ENCODE peak calls at places on chromosomes 3 and 15, in eight cellular contexts. One of them, this sample, is unnamed.
A peak's percentile ranks its signal among the peaks of the same experiment; 100 is the strongest.

GRCh38 chr15:41790756-41791546 is 16.7 kb downstream of the MAPKBP1 start:
- DNase-seq in upper lobe of left lung: no peak
- DNase-seq in stomach: no peak
- DNase-seq in ovary: no peak
- DNase-seq in tibial nerve: no peak
- DNase-seq in HepG2: peak; percentile 28
- DNase-seq in A549: peak; percentile 14
- DNase-seq in K562: no peak
- DNase-seq in this sample: no peak

GRCh38 chr3:66407281-66408218 is 93.3 kb downstream of the LRIG1 start:
- DNase-seq in upper lobe of left lung: peak; percentile 65
- DNase-seq in stomach: peak; percentile 75
- DNase-seq in ovary: peak; percentile 58
- DNase-seq in tibial nerve: peak; percentile 78
- DNase-seq in HepG2: peak; percentile 48
- DNase-seq in A549: peak; percentile 29
- DNase-seq in K562: peak; percentile 82
- DNase-seq in this sample: no peak

GRCh38 chr3:192409838-192410683 is 317.3 kb downstream of the FGF12 start:
- DNase-seq in upper lobe of left lung: no peak
- DNase-seq in stomach: no peak
- DNase-seq in ovary: no peak
- DNase-seq in tibial nerve: no peak
- DNase-seq in HepG2: no peak
- DNase-seq in A549: peak; percentile 45
- DNase-seq in K562: no peak
- DNase-seq in this sample: no peak

GRCh38 chr3:170386468-170386867 is 29.0 kb downstream of the SKIL start:
- DNase-seq in upper lobe of left lung: no peak
- DNase-seq in stomach: no peak
- DNase-seq in ovary: no peak
- DNase-seq in tibial nerve: no peak
- DNase-seq in HepG2: no peak
- DNase-seq in A549: no peak
- DNase-seq in K562: no peak
- DNase-seq in this sample: no peak

GRCh38 chr3:196193738-196194541 is 17.3 kb downstream of the ZDHHC19 start:
- DNase-seq in upper lobe of left lung: peak; percentile 81
- DNase-seq in stomach: peak; percentile 90
- DNase-seq in ovary: no peak
- DNase-seq in tibial nerve: peak; percentile 41
- DNase-seq in HepG2: no peak
- DNase-seq in A549: no peak
- DNase-seq in K562: no peak
- DNase-seq in this sample: no peak

GRCh38 chr3:99659032-99659431 is 20.6 kb downstream of the COL8A1 start:
- DNase-seq in upper lobe of left lung: no peak
- DNase-seq in stomach: no peak
- DNase-seq in ovary: no peak
- DNase-seq in tibial nerve: no peak
- DNase-seq in HepG2: no peak
- DNase-seq in A549: peak; percentile 31
- DNase-seq in K562: no peak
- DNase-seq in this sample: no peak

GRCh38 chr3:158791259-158791920 is 10.5 kb upstream of the MFSD1 start:
- DNase-seq in upper lobe of left lung: no peak
- DNase-seq in stomach: no peak
- DNase-seq in ovary: no peak
- DNase-seq in tibial nerve: no peak
- DNase-seq in HepG2: peak; percentile 58
- DNase-seq in A549: peak; percentile 76
- DNase-seq in K562: peak; percentile 45
- DNase-seq in this sample: no peak

GRCh38 chr3:194985031-194985578 is 285.9 kb downstream of the XXYLT1 start:
- DNase-seq in upper lobe of left lung: peak; percentile 74
- DNase-seq in stomach: peak; percentile 74
- DNase-seq in ovary: peak; percentile 42
- DNase-seq in tibial nerve: peak; percentile 23
- DNase-seq in HepG2: peak; percentile 46
- DNase-seq in A549: no peak
- DNase-seq in K562: peak; percentile 17
- DNase-seq in this sample: peak; percentile 89

GRCh38 chr15:78943692-78944091 is 1.2 kb downstream of the CTSH start:
- DNase-seq in upper lobe of left lung: no peak
- DNase-seq in stomach: no peak
- DNase-seq in ovary: no peak
- DNase-seq in tibial nerve: no peak
- DNase-seq in HepG2: no peak
- DNase-seq in A549: no peak
- DNase-seq in K562: no peak
- DNase-seq in this sample: no peak

GRCh38 chr15:25508369-25509002 is 69.7 kb upstream of the UBE3A start:
- DNase-seq in upper lobe of left lung: no peak
- DNase-seq in stomach: no peak
- DNase-seq in ovary: no peak
- DNase-seq in tibial nerve: peak; percentile 7
- DNase-seq in HepG2: peak; percentile 7
- DNase-seq in A549: peak; percentile 29
- DNase-seq in K562: peak; percentile 55
- DNase-seq in this sample: no peak

GRCh38 chr15:66703540-66703941 is 1.5 kb downstream of the SMAD6 start:
- DNase-seq in upper lobe of left lung: peak; percentile 32
- DNase-seq in stomach: peak; percentile 52
- DNase-seq in ovary: no peak
- DNase-seq in tibial nerve: no peak
- DNase-seq in HepG2: no peak
- DNase-seq in A549: no peak
- DNase-seq in K562: no peak
- DNase-seq in this sample: no peak

GRCh38 chr3:8573342-8573926 is 71.2 kb downstream of the SSUH2 start:
- DNase-seq in upper lobe of left lung: no peak
- DNase-seq in stomach: no peak
- DNase-seq in ovary: no peak
- DNase-seq in tibial nerve: no peak
- DNase-seq in HepG2: no peak
- DNase-seq in A549: no peak
- DNase-seq in K562: no peak
- DNase-seq in this sample: no peak

GRCh38 chr3:10467204-10467603 is 38.2 kb downstream of the ATP2B2 start:
- DNase-seq in upper lobe of left lung: no peak
- DNase-seq in stomach: no peak
- DNase-seq in ovary: no peak
- DNase-seq in tibial nerve: no peak
- DNase-seq in HepG2: no peak
- DNase-seq in A549: no peak
- DNase-seq in K562: no peak
- DNase-seq in this sample: no peak
- TF ChIP-seq EP300 in upper lobe of left lung: no peak
- TF ChIP-seq EP300 in stomach: no peak
- TF ChIP-seq EP300 in ovary: no peak
- TF ChIP-seq EP300 in tibial nerve: no peak
- TF ChIP-seq EP300 in HepG2: no peak
- TF ChIP-seq EP300 in A549: no peak
- TF ChIP-seq EP300 in K562: no peak
- TF ChIP-seq EP300 in this sample: no peak

GRCh38 chr3:53255775-53256703 is at the start of gene TKT:
- DNase-seq in upper lobe of left lung: peak; percentile 95
- DNase-seq in stomach: peak; percentile 92
- DNase-seq in ovary: peak; percentile 83
- DNase-seq in tibial nerve: peak; percentile 76
- DNase-seq in HepG2: peak; percentile 63
- DNase-seq in A549: peak; percentile 82
- DNase-seq in K562: peak; percentile 98
- DNase-seq in this sample: peak; percentile 88
- TF ChIP-seq POLR2A in upper lobe of left lung: peak; percentile 34
- TF ChIP-seq POLR2A in stomach: no peak
- TF ChIP-seq POLR2A in ovary: peak; percentile 55
- TF ChIP-seq POLR2A in tibial nerve: peak; percentile 70
- TF ChIP-seq POLR2A in HepG2: peak; percentile 96
- TF ChIP-seq POLR2A in A549: peak; percentile 99
- TF ChIP-seq POLR2A in K562: peak; percentile 60
- TF ChIP-seq POLR2A in this sample: no peak

DNA sequence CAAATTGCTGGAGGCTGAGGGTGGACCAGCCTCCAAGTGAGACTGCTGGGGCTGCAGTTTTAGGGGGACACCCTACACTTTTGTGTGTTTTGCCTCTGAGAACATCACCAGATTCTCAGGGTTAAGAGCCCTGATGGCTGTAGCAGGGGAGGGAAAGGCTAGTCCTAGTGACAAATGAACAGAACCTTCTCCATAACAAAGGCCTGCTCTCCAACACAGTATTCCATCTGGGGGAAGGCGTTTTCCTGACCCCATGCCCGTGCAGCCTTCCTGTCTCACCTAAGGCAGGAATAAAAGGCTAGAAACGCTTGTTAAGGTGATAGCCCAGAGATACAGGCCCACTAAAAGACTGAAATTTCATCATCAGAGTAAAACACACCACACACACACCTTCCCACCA is 50.2 kb upstream of the NSMCE3 start:
- DNase-seq in upper lobe of left lung: no peak
- DNase-seq in stomach: no peak
- DNase-seq in ovary: no peak
- DNase-seq in tibial nerve: no peak
- DNase-seq in HepG2: no peak
- DNase-seq in A549: no peak
- DNase-seq in K562: no peak
- DNase-seq in this sample: no peak
- TF ChIP-seq EP300 in upper lobe of left lung: no peak
- TF ChIP-seq EP300 in stomach: no peak
- TF ChIP-seq EP300 in ovary: no peak
- TF ChIP-seq EP300 in tibial nerve: no peak
- TF ChIP-seq EP300 in HepG2: no peak
- TF ChIP-seq EP300 in A549: no peak
- TF ChIP-seq EP300 in K562: no peak
- TF ChIP-seq EP300 in this sample: no peak

GRCh38 chr3:183817111-183817510 is 8.3 kb downstream of the MAP6D1 start:
- DNase-seq in upper lobe of left lung: no peak
- DNase-seq in stomach: no peak
- DNase-seq in ovary: no peak
- DNase-seq in tibial nerve: no peak
- DNase-seq in HepG2: no peak
- DNase-seq in A549: no peak
- DNase-seq in K562: no peak
- DNase-seq in this sample: no peak

GRCh38 chr3:183818706-183819624 is 6.4 kb downstream of the MAP6D1 start:
- DNase-seq in upper lobe of left lung: no peak
- DNase-seq in stomach: no peak
- DNase-seq in ovary: no peak
- DNase-seq in tibial nerve: no peak
- DNase-seq in HepG2: no peak
- DNase-seq in A549: no peak
- DNase-seq in K562: no peak
- DNase-seq in this sample: no peak

GRCh38 chr3:183816681-183817080 is 8.7 kb downstream of the MAP6D1 start:
- DNase-seq in upper lobe of left lung: no peak
- DNase-seq in stomach: no peak
- DNase-seq in ovary: no peak
- DNase-seq in tibial nerve: no peak
- DNase-seq in HepG2: no peak
- DNase-seq in A549: no peak
- DNase-seq in K562: no peak
- DNase-seq in this sample: no peak

GRCh38 chr3:183817639-183818038 is 7.7 kb downstream of the MAP6D1 start:
- DNase-seq in upper lobe of left lung: no peak
- DNase-seq in stomach: no peak
- DNase-seq in ovary: no peak
- DNase-seq in tibial nerve: no peak
- DNase-seq in HepG2: no peak
- DNase-seq in A549: no peak
- DNase-seq in K562: no peak
- DNase-seq in this sample: no peak

GRCh38 chr3:183818041-183818620 is 7.2 kb downstream of the MAP6D1 start:
- DNase-seq in upper lobe of left lung: no peak
- DNase-seq in stomach: no peak
- DNase-seq in ovary: no peak
- DNase-seq in tibial nerve: no peak
- DNase-seq in HepG2: no peak
- DNase-seq in A549: no peak
- DNase-seq in K562: no peak
- DNase-seq in this sample: no peak
- TF ChIP-seq POLR2A in upper lobe of left lung: no peak
- TF ChIP-seq POLR2A in stomach: no peak
- TF ChIP-seq POLR2A in ovary: no peak
- TF ChIP-seq POLR2A in tibial nerve: no peak
- TF ChIP-seq POLR2A in HepG2: no peak
- TF ChIP-seq POLR2A in A549: no peak
- TF ChIP-seq POLR2A in K562: no peak
- TF ChIP-seq POLR2A in this sample: no peak

This sample was measured in suprapubic skin.